ENCODE peak calls at places on chromosomes 7 and 10, in six cellular contexts. One of them, this sample, is unnamed.
A peak's percentile ranks its signal among the peaks of the same experiment; 100 is the strongest.

GRCh38 chr10:111347386-111348005 is 270.7 kb downstream of the ADRA2A start:
- DNase-seq in psoas muscle: no peak
- DNase-seq in GM23338: peak; percentile 6
- DNase-seq in GM12865: no peak
- DNase-seq in cardiac muscle cell: no peak
- DNase-seq in bronchial epithelial cell: no peak
- DNase-seq in this sample: peak; percentile 81

GRCh38 chr10:79346388-79347225 is 662 bp upstream of the PPIF start:
- DNase-seq in GM12865: peak; percentile 24
- DNase-seq in cardiac muscle cell: no peak
- DNase-seq in GM23338: peak; percentile 71
- DNase-seq in psoas muscle: no peak
- DNase-seq in bronchial epithelial cell: no peak
- DNase-seq in this sample: no peak

GRCh38 chr10:91381562-91381923 is 28.6 kb upstream of the HECTD2 start:
- DNase-seq in psoas muscle: peak; percentile 10
- DNase-seq in bronchial epithelial cell: no peak
- DNase-seq in GM23338: no peak
- DNase-seq in cardiac muscle cell: no peak
- DNase-seq in GM12865: no peak
- DNase-seq in this sample: no peak

GRCh38 chr7:107353701-107354100 is 116.2 kb upstream of the GPR22 start:
- DNase-seq in cardiac muscle cell: no peak
- DNase-seq in bronchial epithelial cell: no peak
- DNase-seq in psoas muscle: no peak
- DNase-seq in GM12865: no peak
- DNase-seq in GM23338: no peak
- DNase-seq in this sample: no peak

GRCh38 chr10:91604462-91604935 is 28.4 kb downstream of the PPP1R3C start:
- DNase-seq in bronchial epithelial cell: no peak
- DNase-seq in GM23338: peak; percentile 35
- DNase-seq in psoas muscle: no peak
- DNase-seq in cardiac muscle cell: no peak
- DNase-seq in GM12865: no peak
- DNase-seq in this sample: no peak

GRCh38 chr10:71238626-71239025 is 26.3 kb downstream of the UNC5B start:
- DNase-seq in psoas muscle: no peak
- DNase-seq in GM23338: no peak
- DNase-seq in GM12865: no peak
- DNase-seq in cardiac muscle cell: no peak
- DNase-seq in bronchial epithelial cell: no peak
- DNase-seq in this sample: no peak

GRCh38 chr7:130907439-130907838 is 173.4 kb upstream of the KLF14 start:
- DNase-seq in psoas muscle: no peak
- DNase-seq in GM12865: no peak
- DNase-seq in GM23338: no peak
- DNase-seq in bronchial epithelial cell: no peak
- DNase-seq in cardiac muscle cell: no peak
- DNase-seq in this sample: no peak

GRCh38 chr7:104938741-104939390 is 75.1 kb upstream of the KMT2E start:
- DNase-seq in bronchial epithelial cell: no peak
- DNase-seq in psoas muscle: no peak
- DNase-seq in GM23338: no peak
- DNase-seq in cardiac muscle cell: no peak
- DNase-seq in GM12865: peak; percentile 47
- DNase-seq in this sample: no peak

GRCh38 chr7:81608748-81609382 is 161.0 kb downstream of the HGF start:
- DNase-seq in bronchial epithelial cell: peak; percentile 88
- DNase-seq in GM12865: no peak
- DNase-seq in psoas muscle: no peak
- DNase-seq in GM23338: no peak
- DNase-seq in cardiac muscle cell: no peak
- DNase-seq in this sample: no peak

GRCh38 chr7:70322786-70323185 is 724.5 kb downstream of the AUTS2 start:
- DNase-seq in GM23338: no peak
- DNase-seq in GM12865: no peak
- DNase-seq in psoas muscle: no peak
- DNase-seq in bronchial epithelial cell: no peak
- DNase-seq in cardiac muscle cell: no peak
- DNase-seq in this sample: no peak

GRCh38 chr7:134947329-134947728 is 39.0 kb upstream of the AGBL3 start:
- DNase-seq in psoas muscle: no peak
- DNase-seq in cardiac muscle cell: no peak
- DNase-seq in GM23338: no peak
- DNase-seq in bronchial epithelial cell: no peak
- DNase-seq in GM12865: no peak
- DNase-seq in this sample: no peak

GRCh38 chr7:147567043-147567442 is 1023.5 kb upstream of the C7orf33 start:
- DNase-seq in cardiac muscle cell: no peak
- DNase-seq in psoas muscle: no peak
- DNase-seq in bronchial epithelial cell: no peak
- DNase-seq in GM12865: no peak
- DNase-seq in GM23338: no peak
- DNase-seq in this sample: no peak

GRCh38 chr10:24886281-24886680 is 66.1 kb downstream of the PRTFDC1 start:
- DNase-seq in cardiac muscle cell: no peak
- DNase-seq in GM23338: no peak
- DNase-seq in bronchial epithelial cell: no peak
- DNase-seq in psoas muscle: no peak
- DNase-seq in GM12865: no peak
- DNase-seq in this sample: peak; percentile 40

GRCh38 chr10:61943699-61944444 is 42.4 kb downstream of the ARID5B start:
- DNase-seq in psoas muscle: no peak
- DNase-seq in GM12865: peak; percentile 82
- DNase-seq in GM23338: no peak
- DNase-seq in cardiac muscle cell: no peak
- DNase-seq in bronchial epithelial cell: peak; percentile 87
- DNase-seq in this sample: peak; percentile 66

GRCh38 chr10:92787557-92788152 is 60.7 kb upstream of the EXOC6 start:
- DNase-seq in GM12865: no peak
- DNase-seq in psoas muscle: no peak
- DNase-seq in bronchial epithelial cell: no peak
- DNase-seq in cardiac muscle cell: no peak
- DNase-seq in GM23338: peak; percentile 54
- DNase-seq in this sample: no peak

GRCh38 chr10:103668351-103669242 is 175.1 kb downstream of the NEURL1 start:
- DNase-seq in cardiac muscle cell: no peak
- DNase-seq in psoas muscle: peak; percentile 81
- DNase-seq in bronchial epithelial cell: no peak
- DNase-seq in GM12865: no peak
- DNase-seq in GM23338: no peak
- DNase-seq in this sample: no peak

GRCh38 chr10:76311752-76312699 is 880.6 kb downstream of the LRMDA start:
- DNase-seq in GM23338: peak; percentile 81
- DNase-seq in bronchial epithelial cell: peak; percentile 33
- DNase-seq in GM12865: peak; percentile 23
- DNase-seq in psoas muscle: no peak
- DNase-seq in cardiac muscle cell: peak; percentile 49
- DNase-seq in this sample: no peak

GRCh38 chr7:46450425-46450824 is 529.4 kb upstream of the IGFBP3 start:
- DNase-seq in psoas muscle: no peak
- DNase-seq in GM23338: no peak
- DNase-seq in bronchial epithelial cell: no peak
- DNase-seq in cardiac muscle cell: no peak
- DNase-seq in GM12865: peak; percentile 43
- DNase-seq in this sample: no peak

GRCh38 chr10:113438660-113439059 is 114.2 kb upstream of the HABP2 start:
- DNase-seq in psoas muscle: no peak
- DNase-seq in cardiac muscle cell: no peak
- DNase-seq in GM23338: no peak
- DNase-seq in GM12865: no peak
- DNase-seq in bronchial epithelial cell: peak; percentile 63
- DNase-seq in this sample: no peak

GRCh38 chr10:63210611-63211196 is 77.6 kb downstream of the NRBF2 start:
- DNase-seq in bronchial epithelial cell: no peak
- DNase-seq in GM23338: no peak
- DNase-seq in cardiac muscle cell: no peak
- DNase-seq in GM12865: peak; percentile 55
- DNase-seq in psoas muscle: no peak
- DNase-seq in this sample: no peak

GRCh38 chr10:43407148-43407575 is 1.8 kb downstream of the HNRNPF start:
- DNase-seq in cardiac muscle cell: peak; percentile 76
- DNase-seq in bronchial epithelial cell: no peak
- DNase-seq in GM23338: peak; percentile 39
- DNase-seq in GM12865: peak; percentile 74
- DNase-seq in psoas muscle: peak; percentile 61
- DNase-seq in this sample: no peak

GRCh38 chr7:36440880-36441279 is 51.2 kb downstream of the ANLN start:
- DNase-seq in bronchial epithelial cell: peak; percentile 46
- DNase-seq in psoas muscle: no peak
- DNase-seq in GM23338: peak; percentile 59
- DNase-seq in cardiac muscle cell: peak; percentile 24
- DNase-seq in GM12865: no peak
- DNase-seq in this sample: no peak

GRCh38 chr7:16753102-16753931 is at the start of gene TSPAN13:
- DNase-seq in psoas muscle: peak; percentile 60
- DNase-seq in bronchial epithelial cell: peak; percentile 94
- DNase-seq in cardiac muscle cell: peak; percentile 95
- DNase-seq in GM23338: peak; percentile 97
- DNase-seq in GM12865: peak; percentile 20
- DNase-seq in this sample: peak; percentile 95

GRCh38 chr7:37683263-37684120 is at the start of gene GPR141:
- DNase-seq in psoas muscle: no peak
- DNase-seq in cardiac muscle cell: no peak
- DNase-seq in GM12865: peak; percentile 89
- DNase-seq in bronchial epithelial cell: peak; percentile 90
- DNase-seq in GM23338: no peak
- DNase-seq in this sample: no peak

GRCh38 chr7:98225913-98226614 is 14.8 kb downstream of the BHLHA15 start:
- DNase-seq in cardiac muscle cell: no peak
- DNase-seq in bronchial epithelial cell: no peak
- DNase-seq in psoas muscle: no peak
- DNase-seq in GM23338: no peak
- DNase-seq in GM12865: no peak
- DNase-seq in this sample: peak; percentile 82

GRCh38 chr10:74881253-74881884 is 55.0 kb downstream of the KAT6B start:
- DNase-seq in GM12865: no peak
- DNase-seq in GM23338: no peak
- DNase-seq in cardiac muscle cell: no peak
- DNase-seq in psoas muscle: no peak
- DNase-seq in bronchial epithelial cell: no peak
- DNase-seq in this sample: no peak

GRCh38 chr10:133277993-133278576 is 1.4 kb upstream of the ADAM8 start:
- DNase-seq in psoas muscle: no peak
- DNase-seq in bronchial epithelial cell: no peak
- DNase-seq in cardiac muscle cell: no peak
- DNase-seq in GM23338: no peak
- DNase-seq in GM12865: no peak
- DNase-seq in this sample: no peak
- H3K4me3 ChIP-seq in psoas muscle: no peak overlapping the region
- H3K4me3 ChIP-seq in bronchial epithelial cell: no peak overlapping the region
- H3K4me3 ChIP-seq in cardiac muscle cell: no peak overlapping the region
- H3K4me3 ChIP-seq in GM23338: no peak overlapping the region
- H3K4me3 ChIP-seq in GM12865: peak overlapping the region; percentile 5
- H3K4me3 ChIP-seq in this sample: no peak overlapping the region

GRCh38 chr7:137850586-137850985 is 3.8 kb upstream of the DGKI start:
- DNase-seq in psoas muscle: no peak
- DNase-seq in bronchial epithelial cell: no peak
- DNase-seq in GM12865: no peak
- DNase-seq in GM23338: no peak
- DNase-seq in cardiac muscle cell: no peak
- DNase-seq in this sample: no peak

GRCh38 chr7:137848095-137848494 is 1.3 kb upstream of the DGKI start:
- DNase-seq in psoas muscle: no peak
- DNase-seq in GM23338: no peak
- DNase-seq in bronchial epithelial cell: no peak
- DNase-seq in GM12865: no peak
- DNase-seq in cardiac muscle cell: no peak
- DNase-seq in this sample: no peak

GRCh38 chr7:137847418-137848050 is 760 bp upstream of the DGKI start:
- DNase-seq in cardiac muscle cell: peak; percentile 45
- DNase-seq in bronchial epithelial cell: no peak
- DNase-seq in GM23338: peak; percentile 75
- DNase-seq in GM12865: no peak
- DNase-seq in psoas muscle: no peak
- DNase-seq in this sample: no peak

GRCh38 chr7:137844690-137845425 is 1.9 kb downstream of the DGKI start:
- DNase-seq in GM12865: no peak
- DNase-seq in cardiac muscle cell: peak; percentile 11
- DNase-seq in GM23338: no peak
- DNase-seq in psoas muscle: no peak
- DNase-seq in bronchial epithelial cell: no peak
- DNase-seq in this sample: no peak

GRCh38 chr7:137846588-137847417 is at the start of gene DGKI:
- DNase-seq in cardiac muscle cell: peak; percentile 59
- DNase-seq in bronchial epithelial cell: no peak
- DNase-seq in GM23338: peak; percentile 77
- DNase-seq in GM12865: peak; percentile 27
- DNase-seq in psoas muscle: peak; percentile 33
- DNase-seq in this sample: no peak
- H3K4me3 ChIP-seq in cardiac muscle cell: peak within 1 kb of the TSS; percentile 46
- H3K4me3 ChIP-seq in bronchial epithelial cell: peak within 1 kb of the TSS; percentile 17
- H3K4me3 ChIP-seq in GM23338: peak within 1 kb of the TSS; percentile 72
- H3K4me3 ChIP-seq in GM12865: peak within 1 kb of the TSS; percentile 53
- H3K4me3 ChIP-seq in psoas muscle: peak within 1 kb of the TSS; percentile 47
- H3K4me3 ChIP-seq in this sample: no peak within 1 kb of the TSS

DNA sequence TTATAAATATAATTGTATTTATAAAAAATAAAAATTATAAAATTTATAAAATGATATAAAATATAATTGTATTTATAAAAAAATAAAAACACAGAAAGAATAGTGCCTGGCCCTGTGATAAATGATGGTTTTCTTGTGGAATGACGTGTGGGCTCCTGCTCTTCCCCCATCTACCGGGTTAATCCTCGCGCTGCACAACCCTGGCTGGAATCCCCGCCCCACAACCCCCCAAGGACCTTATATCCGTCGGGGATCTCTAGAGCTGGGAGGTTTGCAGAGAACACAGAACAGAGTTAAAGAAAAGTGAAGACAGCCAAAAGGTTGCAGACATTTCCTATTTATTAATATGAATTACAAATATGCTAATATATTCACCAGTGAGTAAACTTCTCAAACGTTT is 95.4 kb upstream of the NPS start:
- DNase-seq in GM23338: no peak
- DNase-seq in psoas muscle: no peak
- DNase-seq in bronchial epithelial cell: no peak
- DNase-seq in cardiac muscle cell: no peak
- DNase-seq in GM12865: no peak
- DNase-seq in this sample: no peak
- H3K4me3 ChIP-seq in GM23338: no peak overlapping the region
- H3K4me3 ChIP-seq in psoas muscle: no peak overlapping the region
- H3K4me3 ChIP-seq in bronchial epithelial cell: no peak overlapping the region
- H3K4me3 ChIP-seq in cardiac muscle cell: no peak overlapping the region
- H3K4me3 ChIP-seq in GM12865: no peak overlapping the region
- H3K4me3 ChIP-seq in this sample: no peak overlapping the region

DNA sequence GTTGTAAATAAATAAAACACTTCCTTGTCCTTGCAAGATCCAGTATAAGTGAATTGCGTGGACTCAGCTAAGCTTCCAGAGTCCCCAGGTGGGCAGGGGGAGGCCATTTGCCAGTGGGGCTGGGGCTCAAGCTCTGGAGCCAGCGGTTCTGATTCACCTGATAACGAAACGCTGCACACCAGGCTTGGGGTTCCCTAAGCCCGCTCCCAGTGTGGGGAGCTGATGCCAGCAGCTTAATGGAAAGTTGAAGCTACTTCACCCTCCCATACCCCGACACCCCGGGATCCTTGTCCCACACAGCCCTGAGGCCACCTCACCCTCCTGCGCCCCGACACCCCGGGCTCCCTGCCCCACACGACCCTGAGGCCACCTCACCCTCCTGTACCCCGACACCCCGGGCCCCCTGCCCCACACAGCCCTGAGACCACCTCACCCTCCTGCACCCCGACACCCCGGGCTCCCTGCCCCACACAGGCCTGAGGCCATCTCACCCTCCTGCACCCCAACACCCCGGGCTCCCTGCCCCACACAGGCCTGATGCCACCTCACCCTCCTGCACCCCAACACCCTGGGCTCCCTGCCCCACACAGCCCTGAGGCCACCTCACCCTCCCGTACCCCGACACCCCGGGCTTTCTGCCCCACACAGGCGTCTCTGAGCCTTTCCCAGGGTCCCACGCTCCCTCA is 30.8 kb downstream of the FKBP6 start:
- DNase-seq in cardiac muscle cell: no peak
- DNase-seq in psoas muscle: no peak
- DNase-seq in bronchial epithelial cell: no peak
- DNase-seq in GM12865: no peak
- DNase-seq in GM23338: no peak
- DNase-seq in this sample: no peak
- H3K4me3 ChIP-seq in cardiac muscle cell: no peak overlapping the region
- H3K4me3 ChIP-seq in psoas muscle: peak overlapping the region; percentile 59
- H3K4me3 ChIP-seq in bronchial epithelial cell: no peak overlapping the region
- H3K4me3 ChIP-seq in GM12865: no peak overlapping the region
- H3K4me3 ChIP-seq in GM23338: no peak overlapping the region
- H3K4me3 ChIP-seq in this sample: peak overlapping the region; percentile 35

This sample was measured in LNCaP clone FGC.